ENCODE peak calls at places on chromosomes 2 and 18, in four cellular contexts. E is heart left ventricle, Y is fibroblast of lung, D is colonic mucosa. I is an unnamed sample.

GRCh38 chr18:13179566-13180113 is 38.9 kb upstream of the LDLRAD4 start:
- DNase-seq in E (no peak), Y (no peak), D (peak; percentile 83), I (no peak)

GRCh38 chr18:74197705-74198341 is 49.5 kb downstream of the TIMM21 start:
- DNase-seq in E (no peak), Y (no peak), D (peak; percentile 56), I (no peak)

GRCh38 chr18:23504720-23505119 is 1.4 kb downstream of the RMC1 start:
- DNase-seq in E (no peak), Y (no peak), D (no peak), I (no peak)

GRCh38 chr18:45416168-45416567 is 199.1 kb upstream of the SLC14A2 start:
- DNase-seq in E (no peak), Y (no peak), D (peak; percentile 25), I (no peak)

GRCh38 chr2:112493048-112493447 is 11.1 kb downstream of the TTL start:
- DNase-seq in E (no peak), Y (no peak), D (no peak), I (no peak)

GRCh38 chr2:204145197-204146190 is 208.9 kb downstream of the ICOS start:
- DNase-seq in E (peak; percentile 75), Y (peak; percentile 76), D (peak; percentile 84), I (peak; percentile 69)

GRCh38 chr2:23624915-23625314 is 239.9 kb downstream of the KLHL29 start:
- DNase-seq in E (no peak), Y (no peak), D (no peak), I (no peak)

GRCh38 chr2:12728221-12728777 is 11.6 kb downstream of the TRIB2 start:
- DNase-seq in E (no peak), Y (no peak), D (no peak), I (no peak)

GRCh38 chr18:79798999-79799370 is 1.2 kb downstream of the KCNG2 start:
- DNase-seq in E (peak; percentile 11), Y (peak; percentile 24), D (no peak), I (no peak)

GRCh38 chr2:112690853-112691390 is 29.9 kb upstream of the NT5DC4 start:
- DNase-seq in E (peak; percentile 75), Y (peak; percentile 48), D (peak; percentile 64), I (peak; percentile 73)

GRCh38 chr2:135799738-135800137 is 37.2 kb downstream of the LCT start:
- DNase-seq in E (no peak), Y (no peak), D (no peak), I (no peak)

GRCh38 chr2:128511731-128512663 is 193.3 kb upstream of the HS6ST1 start:
- DNase-seq in E (no peak), Y (no peak), D (no peak), I (no peak)

GRCh38 chr2:53672881-53673522 is 94.6 kb upstream of the CHAC2 start:
- DNase-seq in E (no peak), Y (peak; percentile 43), D (no peak), I (no peak)

GRCh38 chr2:231674587-231675334 is 33.6 kb upstream of the PTMA start:
- DNase-seq in E (peak; percentile 76), Y (peak; percentile 53), D (peak; percentile 85), I (peak; percentile 72)

DNA sequence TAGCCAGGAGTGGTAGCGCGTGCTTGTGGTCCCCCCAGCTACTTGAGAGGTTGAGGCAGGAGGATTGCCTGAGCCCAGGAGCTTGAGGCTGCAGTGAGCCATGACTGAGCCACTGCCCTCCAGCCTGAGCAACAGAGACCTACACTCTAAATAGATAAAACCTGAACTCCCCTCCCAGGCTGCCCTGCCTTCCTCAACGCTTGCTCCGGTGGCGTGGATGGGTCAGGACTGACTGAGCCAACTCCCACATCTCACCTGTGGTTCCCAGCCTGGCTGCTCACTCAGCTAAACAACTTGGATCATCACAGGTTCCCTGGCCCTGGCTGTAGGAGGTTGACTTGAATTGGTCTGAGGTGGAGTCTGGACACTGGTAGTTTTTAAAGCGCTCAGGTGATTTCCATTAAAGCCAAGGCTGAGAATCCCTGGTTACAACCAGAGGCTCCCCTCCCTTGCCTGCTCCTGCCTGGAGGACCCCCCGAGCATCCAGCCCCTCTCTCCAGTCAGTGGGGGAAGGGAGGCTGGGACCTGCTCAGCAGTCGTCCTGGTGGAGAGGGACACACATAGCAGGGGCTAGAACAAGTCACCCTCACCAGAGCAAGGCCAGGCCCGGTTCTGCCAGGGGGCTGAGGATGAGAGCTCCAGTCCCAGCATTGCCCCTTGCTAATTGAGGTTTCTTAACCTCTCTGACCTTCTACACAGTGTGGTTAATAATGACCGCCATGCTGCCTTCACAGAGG is 47.0 kb upstream of the TAF1B start:
- DNase-seq in E (peak; percentile 12), Y (no peak), D (no peak), I (no peak)
- TF ChIP-seq CTCF in E (no peak), Y (no peak), D (no peak), I (no peak)

DNA sequence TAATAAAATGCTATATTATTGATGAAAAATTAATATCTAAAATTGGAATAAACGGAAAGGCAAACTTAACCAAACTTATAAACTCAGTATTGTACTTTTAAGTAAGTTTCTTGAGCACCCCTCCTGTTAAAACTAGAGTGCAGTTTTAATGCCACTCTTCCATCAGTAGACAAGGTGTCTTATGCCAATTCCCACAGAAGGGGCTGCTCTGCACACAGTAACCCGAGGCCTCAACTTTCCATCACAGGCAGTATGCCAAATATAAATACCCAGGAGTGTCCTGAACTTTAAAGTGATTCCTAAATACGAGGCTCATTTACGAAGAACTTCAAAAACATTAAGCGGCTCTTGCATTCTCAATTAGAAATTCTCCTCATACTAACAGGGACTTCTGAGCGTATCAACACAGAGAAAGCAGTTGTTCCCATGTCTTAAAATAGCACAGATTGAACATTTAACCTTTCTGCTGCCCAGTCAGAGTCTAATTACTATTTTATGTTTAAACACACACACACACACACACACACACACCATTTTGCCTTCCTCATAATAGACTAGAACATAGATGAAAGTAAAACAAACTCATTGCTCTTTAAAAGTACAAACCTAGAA is 638.6 kb downstream of the ERBB4 start:
- DNase-seq in E (no peak), Y (no peak), D (no peak), I (no peak)
- H3K27ac ChIP-seq in E (peak overlapping the region; percentile 68), Y (no peak overlapping the region), D (no peak overlapping the region), I (no peak overlapping the region)

DNA sequence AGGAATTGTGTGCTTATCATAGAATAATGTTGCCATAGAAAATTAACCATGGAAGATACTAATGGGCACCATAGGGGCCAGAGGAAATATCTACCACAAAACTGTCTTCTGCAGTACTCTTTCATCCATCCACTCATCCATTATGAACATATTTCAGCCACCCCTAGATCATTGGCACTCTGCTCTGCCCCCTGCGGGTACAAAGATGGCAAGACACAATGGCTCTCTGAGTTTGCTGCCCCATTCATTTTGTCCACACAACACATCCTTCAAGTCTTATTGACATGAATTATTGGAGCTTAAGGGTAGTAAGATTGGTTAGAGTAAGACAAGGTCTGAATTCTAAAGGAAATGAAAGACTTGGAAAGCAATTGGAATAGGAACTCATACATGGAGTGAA is 1224.7 kb upstream of the CELF4 start:
- DNase-seq in E (no peak), Y (no peak), D (no peak), I (no peak)
- TF ChIP-seq CTCF in E (no peak), Y (no peak), D (no peak), I (no peak)

GRCh38 chr18:8895987-8896619 is 190.7 kb downstream of the MTCL1 start:
- DNase-seq in E (no peak), Y (peak; percentile 76), D (no peak), I (no peak)
- H3K27ac ChIP-seq in E (no peak overlapping the region), Y (peak overlapping the region; percentile 63), D (no peak overlapping the region), I (no peak overlapping the region)

DNA sequence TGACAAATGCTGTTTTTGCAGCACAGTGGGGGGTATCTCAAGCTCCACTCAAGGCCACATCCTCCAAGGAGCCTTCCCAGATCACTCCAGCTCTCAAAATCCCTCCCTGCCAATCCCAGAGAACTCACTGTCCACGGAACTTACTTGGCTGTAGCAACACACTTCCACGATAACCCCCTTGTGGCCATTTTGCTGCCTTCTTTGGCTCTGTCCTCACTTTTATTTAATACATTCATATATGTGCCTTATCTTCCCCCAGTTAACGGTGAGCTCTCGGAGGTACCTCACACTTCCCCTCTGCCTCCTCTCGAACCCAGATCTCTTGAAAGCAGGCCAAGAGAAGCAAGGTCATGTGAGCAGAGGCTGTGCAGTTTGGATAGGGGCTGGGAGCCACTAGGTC is 122.3 kb downstream of the TNS1 start:
- DNase-seq in E (no peak), Y (no peak), D (no peak), I (no peak)
- TF ChIP-seq CTCF in E (no peak), Y (peak; percentile 11), D (no peak), I (no peak)

DNA sequence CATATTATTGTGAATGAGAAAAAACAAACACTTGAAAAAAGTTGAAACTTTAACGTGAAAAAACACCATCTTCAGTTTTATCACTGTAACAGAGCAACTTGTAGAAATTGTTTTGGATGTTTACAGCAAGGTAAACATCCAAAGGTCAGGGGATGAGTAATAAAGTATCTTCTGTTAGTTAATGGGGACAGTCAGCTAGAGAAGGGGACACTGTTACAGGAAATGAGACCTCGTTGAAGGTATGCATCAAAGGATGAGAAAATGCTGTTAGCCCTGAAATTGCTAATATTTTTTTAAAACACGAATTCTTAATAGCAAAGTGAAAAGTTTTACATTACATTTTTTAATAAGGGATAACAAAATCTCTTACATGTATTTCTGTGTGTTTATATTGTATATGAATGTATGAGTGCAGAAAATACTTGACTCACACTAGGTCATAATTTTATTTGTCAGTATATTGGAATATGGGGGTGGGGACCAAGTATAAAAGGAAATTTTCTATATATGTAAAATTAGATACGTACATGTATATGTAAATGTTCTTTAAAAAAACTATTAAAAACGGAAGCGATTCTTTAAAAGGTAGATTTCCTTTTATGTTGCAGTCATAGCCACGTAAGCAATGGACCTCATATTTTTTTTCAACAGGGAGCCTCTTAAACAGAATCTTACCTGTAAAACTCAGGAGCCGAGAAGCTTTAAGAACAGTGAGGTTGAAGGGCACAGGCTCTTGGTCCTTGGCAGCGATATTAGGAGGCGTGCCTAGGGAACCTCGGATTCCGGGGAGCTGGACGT is 3.1 kb downstream of the RHBDD1 start:
- DNase-seq in E (no peak), Y (no peak), D (no peak), I (no peak)
- H3K27ac ChIP-seq in E (no peak overlapping the region), Y (no peak overlapping the region), D (no peak overlapping the region), I (no peak overlapping the region)

GRCh38 chr2:105771841-105772240 is 27.1 kb downstream of the NCK2 start:
- DNase-seq in E (peak; percentile 45), Y (no peak), D (no peak), I (no peak)
- TF ChIP-seq CTCF in E (no peak), Y (no peak), D (no peak), I (no peak)